ENCODE peak calls at places on chromosome 7, in seven cellular contexts. B is kidney glomerular epithelial cell; C is stimulated activated CD8-positive, alpha-beta memory T cell treated with anti-CD3 and anti-CD28 coated beads, Interleukin-12 subunit alpha, Interleukin-12 subunit beta, amount 100 ng/mL, for 1 hour; J is ecto neural progenitor cell; R is activated CD8-positive, alpha-beta memory T cell treated with anti-CD3 and anti-CD28 coated beads for 1 hour; I is T-helper 9 cell; F is NCI-H524 treated with DMSO at 0.1 percent for 48 hours. M is an unnamed sample.

GRCh38 chr7:110375068-110375467 is 715.9 kb upstream of the LRRN3 start:
- DNase-seq in B (no peak), C (no peak), J (no peak), R (no peak), I (no peak), F (peak), M (no peak)

GRCh38 chr7:1324028-1324900 is 91.6 kb downstream of the UNCX start:
- DNase-seq in B (no peak), C (no peak), J (no peak), R (no peak), I (no peak), F (no peak), M (no peak)

GRCh38 chr7:18900801-18901200 is 216.6 kb downstream of the TWIST1 start:
- DNase-seq in B (no peak), C (no peak), J (no peak), R (no peak), I (no peak), F (no peak), M (peak)

GRCh38 chr7:4837814-4838625 is 23.8 kb downstream of the PAPOLB start:
- DNase-seq in B (no peak), C (no peak), J (no peak), R (no peak), I (no peak), F (no peak), M (no peak)

GRCh38 chr7:80637453-80637852 is 989 bp upstream of the CD36 start:
- DNase-seq in B (no peak), C (no peak), J (no peak), R (no peak), I (no peak), F (no peak), M (no peak)

GRCh38 chr7:19099194-19099593 is 18.2 kb downstream of the TWIST1 start:
- DNase-seq in B (no peak), C (no peak), J (no peak), R (no peak), I (no peak), F (no peak), M (no peak)

GRCh38 chr7:136957391-136957790 is 88.9 kb downstream of the CHRM2 start:
- DNase-seq in B (no peak), C (no peak), J (no peak), R (no peak), I (no peak), F (no peak), M (peak)

GRCh38 chr7:31004393-31004792 is 40.6 kb downstream of the GHRHR start:
- DNase-seq in B (no peak), C (no peak), J (no peak), R (no peak), I (no peak), F (no peak), M (no peak)

GRCh38 chr7:101226686-101227085 is 8.7 kb downstream of the ZNHIT1 start:
- DNase-seq in B (no peak), C (no peak), J (no peak), R (no peak), I (no peak), F (no peak), M (no peak)

GRCh38 chr7:68785036-68785435 is 813.2 kb upstream of the AUTS2 start:
- DNase-seq in B (no peak), C (no peak), J (no peak), R (no peak), I (no peak), F (no peak), M (no peak)

GRCh38 chr7:43164757-43165156 is 52.3 kb downstream of the HECW1 start:
- DNase-seq in B (peak), C (no peak), J (no peak), R (no peak), I (no peak), F (no peak), M (peak)

GRCh38 chr7:104951546-104951945 is 62.5 kb upstream of the KMT2E start:
- DNase-seq in B (no peak), C (no peak), J (no peak), R (no peak), I (no peak), F (no peak), M (peak)

GRCh38 chr7:44791278-44792219 is 4.9 kb upstream of the PPIA start:
- DNase-seq in B (peak), C (no peak), J (no peak), R (no peak), I (no peak), F (no peak), M (peak)

GRCh38 chr7:108014747-108015682 is 12.1 kb upstream of the LAMB1 start:
- DNase-seq in B (peak), C (no peak), J (no peak), R (no peak), I (no peak), F (no peak), M (peak)

GRCh38 chr7:103811997-103812396 is 177.5 kb downstream of the RELN start:
- DNase-seq in B (peak), C (no peak), J (no peak), R (no peak), I (no peak), F (no peak), M (no peak)

GRCh38 chr7:144812379-144813283 is 23.2 kb downstream of the TPK1 start:
- DNase-seq in B (no peak), C (no peak), J (no peak), R (no peak), I (no peak), F (no peak), M (no peak)

GRCh38 chr7:39592586-39592985 is 26.4 kb downstream of the YAE1 start:
- DNase-seq in B (peak), C (no peak), J (no peak), R (no peak), I (no peak), F (no peak), M (peak)

GRCh38 chr7:105748701-105749100 is 127.7 kb downstream of the ATXN7L1 start:
- DNase-seq in B (no peak), C (no peak), J (no peak), R (no peak), I (no peak), F (no peak), M (no peak)

GRCh38 chr7:3336042-3336665 is 35.1 kb downstream of the SDK1 start:
- DNase-seq in B (no peak), C (no peak), J (no peak), R (no peak), I (no peak), F (no peak), M (no peak)

GRCh38 chr7:1274121-1274875 is 41.6 kb downstream of the UNCX start:
- DNase-seq in B (no peak), C (no peak), J (no peak), R (no peak), I (no peak), F (no peak), M (no peak)

GRCh38 chr7:69078997-69079769 is 519.1 kb upstream of the AUTS2 start:
- DNase-seq in B (no peak), C (no peak), J (no peak), R (no peak), I (no peak), F (no peak), M (no peak)

GRCh38 chr7:116671681-116672595 is at the start of gene MET:
- DNase-seq in B (peak), C (no peak), J (peak), R (no peak), I (no peak), F (no peak), M (peak)

GRCh38 chr7:134502972-134503371 is 24.4 kb upstream of the AKR1B10 start:
- DNase-seq in B (no peak), C (no peak), J (no peak), R (no peak), I (no peak), F (no peak), M (no peak)

GRCh38 chr7:21367081-21367480 is 60.8 kb upstream of the SP4 start:
- DNase-seq in B (no peak), C (no peak), J (no peak), R (no peak), I (no peak), F (no peak), M (no peak)

GRCh38 chr7:32676249-32676941 is 181.1 kb downstream of the AVL9 start:
- DNase-seq in B (no peak), C (no peak), J (no peak), R (no peak), I (no peak), F (no peak), M (no peak)

GRCh38 chr7:130486114-130486962 is 5.5 kb upstream of the MEST start:
- DNase-seq in B (no peak), C (peak), J (peak), R (no peak), I (peak), F (peak), M (no peak)

GRCh38 chr7:15737586-15737985 is 51.1 kb upstream of the MEOX2 start:
- DNase-seq in B (no peak), C (no peak), J (no peak), R (no peak), I (no peak), F (no peak), M (no peak)

GRCh38 chr7:157445246-157445955 is 108.6 kb downstream of the DNAJB6 start:
- DNase-seq in B (no peak), C (no peak), J (no peak), R (no peak), I (no peak), F (no peak), M (no peak)

GRCh38 chr7:34463830-34464229 is 194.2 kb upstream of the NPSR1 start:
- DNase-seq in B (peak), C (no peak), J (no peak), R (no peak), I (no peak), F (no peak), M (no peak)

GRCh38 chr7:135743907-135744789 is 4.5 kb downstream of the FAM180A start:
- DNase-seq in B (no peak), C (no peak), J (no peak), R (no peak), I (no peak), F (no peak), M (peak)